ENCODE peak calls at places on chromosomes 6 and 20, in nine cellular contexts. One of them, this sample, is unnamed. For H3K4me1 and H3K27me3, the result is how much of the 10 kb centered on the place peaks cover.

GRCh38 chr20:48242623-48243022 is 457.3 kb upstream of the SULF2 start:
- DNase-seq in body of pancreas: no peak
- DNase-seq in transverse colon: no peak
- DNase-seq in effector memory CD4-positive, alpha-beta T cell: no peak
- DNase-seq in psoas muscle: no peak
- DNase-seq in PC-9: no peak
- DNase-seq in tibial nerve: no peak
- DNase-seq in A673: no peak
- DNase-seq in upper lobe of right lung: no peak
- DNase-seq in this sample: no peak

GRCh38 chr6:116662186-116662585 is 6.4 kb downstream of the ZUP1 start:
- DNase-seq in body of pancreas: no peak
- DNase-seq in psoas muscle: no peak
- DNase-seq in PC-9: no peak
- DNase-seq in upper lobe of right lung: no peak
- DNase-seq in tibial nerve: no peak
- DNase-seq in effector memory CD4-positive, alpha-beta T cell: no peak
- DNase-seq in A673: no peak
- DNase-seq in transverse colon: no peak
- DNase-seq in this sample: no peak

GRCh38 chr6:87698618-87699017 is 3.4 kb downstream of the AKIRIN2 start:
- DNase-seq in effector memory CD4-positive, alpha-beta T cell: no peak
- DNase-seq in psoas muscle: no peak
- DNase-seq in upper lobe of right lung: no peak
- DNase-seq in tibial nerve: no peak
- DNase-seq in transverse colon: no peak
- DNase-seq in body of pancreas: no peak
- DNase-seq in A673: peak
- DNase-seq in PC-9: no peak
- DNase-seq in this sample: no peak

GRCh38 chr20:60036346-60037119 is 78.3 kb downstream of the CDH26 start:
- DNase-seq in psoas muscle: no peak
- DNase-seq in PC-9: no peak
- DNase-seq in effector memory CD4-positive, alpha-beta T cell: no peak
- DNase-seq in upper lobe of right lung: no peak
- DNase-seq in tibial nerve: no peak
- DNase-seq in body of pancreas: no peak
- DNase-seq in transverse colon: no peak
- DNase-seq in A673: no peak
- DNase-seq in this sample: no peak

GRCh38 chr6:169487579-169488205 is 214.1 kb downstream of the WDR27 start:
- DNase-seq in tibial nerve: no peak
- DNase-seq in transverse colon: no peak
- DNase-seq in A673: no peak
- DNase-seq in psoas muscle: no peak
- DNase-seq in upper lobe of right lung: no peak
- DNase-seq in body of pancreas: no peak
- DNase-seq in effector memory CD4-positive, alpha-beta T cell: no peak
- DNase-seq in PC-9: no peak
- DNase-seq in this sample: no peak

GRCh38 chr6:109295109-109295765 is 87.0 kb downstream of the CD164 start:
- DNase-seq in A673: no peak
- DNase-seq in body of pancreas: peak
- DNase-seq in psoas muscle: no peak
- DNase-seq in tibial nerve: no peak
- DNase-seq in upper lobe of right lung: no peak
- DNase-seq in effector memory CD4-positive, alpha-beta T cell: no peak
- DNase-seq in transverse colon: no peak
- DNase-seq in PC-9: no peak
- DNase-seq in this sample: no peak

GRCh38 chr6:99545442-99545841 is 23.0 kb downstream of the CCNC start:
- DNase-seq in psoas muscle: no peak
- DNase-seq in effector memory CD4-positive, alpha-beta T cell: no peak
- DNase-seq in transverse colon: no peak
- DNase-seq in upper lobe of right lung: no peak
- DNase-seq in tibial nerve: no peak
- DNase-seq in PC-9: no peak
- DNase-seq in body of pancreas: no peak
- DNase-seq in A673: no peak
- DNase-seq in this sample: no peak

GRCh38 chr6:151682922-151683321 is 124.6 kb upstream of the ESR1 start:
- DNase-seq in body of pancreas: no peak
- DNase-seq in PC-9: no peak
- DNase-seq in psoas muscle: no peak
- DNase-seq in upper lobe of right lung: no peak
- DNase-seq in tibial nerve: no peak
- DNase-seq in effector memory CD4-positive, alpha-beta T cell: no peak
- DNase-seq in A673: no peak
- DNase-seq in transverse colon: no peak
- DNase-seq in this sample: no peak

GRCh38 chr6:113432729-113433505 is 424.2 kb upstream of the MARCKS start:
- DNase-seq in psoas muscle: no peak
- DNase-seq in A673: no peak
- DNase-seq in upper lobe of right lung: no peak
- DNase-seq in tibial nerve: no peak
- DNase-seq in body of pancreas: no peak
- DNase-seq in transverse colon: no peak
- DNase-seq in effector memory CD4-positive, alpha-beta T cell: no peak
- DNase-seq in PC-9: no peak
- DNase-seq in this sample: no peak

DNA sequence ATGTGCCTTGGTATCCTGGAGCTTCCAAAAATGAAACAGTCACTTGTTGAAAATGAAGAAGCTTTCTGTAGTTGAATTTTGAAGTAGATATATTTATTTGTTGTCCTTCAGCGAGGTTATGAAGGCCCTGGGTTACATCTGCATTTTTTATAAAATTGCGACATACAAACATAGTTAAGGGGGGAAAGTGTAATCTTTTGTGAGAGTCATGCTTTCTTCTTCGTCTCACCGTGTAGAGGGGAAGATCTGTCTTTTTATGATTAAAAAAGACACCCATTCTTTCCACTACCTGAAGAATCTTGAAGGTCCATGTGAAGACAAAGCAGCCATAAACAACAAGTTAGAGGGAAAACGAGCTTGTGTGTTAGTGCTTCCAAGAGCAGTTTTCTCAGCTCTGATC is 37.0 kb downstream of the RREB1 start:
- DNase-seq in psoas muscle: no peak
- DNase-seq in PC-9: no peak
- DNase-seq in upper lobe of right lung: no peak
- DNase-seq in tibial nerve: no peak
- DNase-seq in body of pancreas: no peak
- DNase-seq in A673: no peak
- DNase-seq in effector memory CD4-positive, alpha-beta T cell: no peak
- DNase-seq in transverse colon: no peak
- DNase-seq in this sample: no peak
- H3K4me1 ChIP-seq in psoas muscle: half or more
- H3K4me1 ChIP-seq in PC-9: half or more
- H3K4me1 ChIP-seq in upper lobe of right lung: half or more
- H3K4me1 ChIP-seq in tibial nerve: half or more
- H3K4me1 ChIP-seq in body of pancreas: half or more
- H3K4me1 ChIP-seq in A673: half or more
- H3K4me1 ChIP-seq in effector memory CD4-positive, alpha-beta T cell: under half
- H3K4me1 ChIP-seq in transverse colon: half or more
- H3K4me1 ChIP-seq in this sample: half or more

DNA sequence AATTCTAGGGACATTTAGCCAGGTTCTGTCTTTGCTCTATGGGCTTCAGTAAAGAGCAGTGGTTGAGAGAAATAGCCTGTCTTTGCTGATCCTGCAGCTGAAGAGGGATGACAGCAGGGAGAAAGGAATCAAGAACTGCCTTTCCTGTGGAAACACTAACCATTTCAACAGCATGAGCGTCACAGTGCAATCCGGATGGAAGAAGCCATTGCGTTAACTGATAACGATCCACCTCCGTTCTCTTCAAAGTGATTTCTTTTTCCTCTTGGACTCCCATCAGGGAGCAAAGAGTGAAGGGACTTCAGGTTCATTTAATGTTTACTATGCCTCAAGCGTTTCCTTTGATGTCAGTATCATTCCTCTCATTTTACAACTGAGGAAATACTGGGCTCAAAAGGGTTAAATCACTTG is 35.2 kb upstream of the EEF1E1 start:
- DNase-seq in transverse colon: no peak
- DNase-seq in tibial nerve: no peak
- DNase-seq in effector memory CD4-positive, alpha-beta T cell: no peak
- DNase-seq in psoas muscle: no peak
- DNase-seq in A673: no peak
- DNase-seq in body of pancreas: no peak
- DNase-seq in PC-9: no peak
- DNase-seq in upper lobe of right lung: no peak
- DNase-seq in this sample: no peak
- H3K27me3 ChIP-seq in transverse colon: under half
- H3K27me3 ChIP-seq in tibial nerve: under half
- H3K27me3 ChIP-seq in effector memory CD4-positive, alpha-beta T cell: under half
- H3K27me3 ChIP-seq in psoas muscle: under half
- H3K27me3 ChIP-seq in A673: under half
- H3K27me3 ChIP-seq in body of pancreas: under half
- H3K27me3 ChIP-seq in PC-9: under half
- H3K27me3 ChIP-seq in upper lobe of right lung: under half
- H3K27me3 ChIP-seq in this sample: under half

DNA sequence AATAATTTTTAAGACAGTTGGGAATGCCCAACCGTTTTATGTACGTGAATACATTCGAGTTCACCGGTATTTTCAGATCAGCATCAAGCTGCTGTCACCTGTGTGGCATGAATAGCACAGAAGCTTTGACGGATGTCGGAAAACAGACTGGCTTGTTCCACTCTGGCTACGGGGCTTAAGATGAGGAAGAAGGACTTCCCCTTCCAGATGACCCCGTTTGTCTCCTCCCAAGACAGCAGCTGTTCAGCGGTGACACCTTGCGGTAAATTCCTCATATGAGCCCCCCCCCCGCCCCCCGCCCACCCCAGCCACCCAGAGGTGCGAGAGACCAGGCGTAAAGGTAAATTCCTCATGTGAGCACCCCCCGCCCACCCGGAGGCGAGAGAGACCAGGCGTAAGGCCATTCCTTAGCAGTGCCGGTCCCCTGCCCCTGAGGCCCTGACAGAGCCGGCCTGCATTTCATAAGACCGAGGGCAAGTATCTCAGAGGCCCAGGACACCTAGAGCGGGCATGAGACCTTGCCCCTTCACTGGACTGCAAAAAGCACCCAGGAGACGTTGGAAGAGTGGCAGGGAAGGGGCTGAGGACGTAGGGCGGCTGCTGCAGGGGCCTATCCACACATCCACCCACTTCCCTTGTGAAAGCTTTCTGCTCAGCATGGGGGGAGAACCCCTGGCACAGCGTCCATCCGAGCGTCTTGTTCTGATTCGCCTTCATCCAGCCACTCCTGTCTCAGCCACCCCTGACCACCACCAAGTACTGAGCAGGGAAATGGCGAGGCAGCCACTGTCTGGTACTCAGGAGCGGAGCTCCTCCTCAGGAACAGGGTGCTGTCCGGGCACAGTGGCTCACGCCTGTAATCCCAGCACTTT is 7.3 kb upstream of the PCMTD2 start:
- DNase-seq in A673: no peak
- DNase-seq in PC-9: no peak
- DNase-seq in upper lobe of right lung: peak
- DNase-seq in psoas muscle: no peak
- DNase-seq in body of pancreas: no peak
- DNase-seq in transverse colon: no peak
- DNase-seq in tibial nerve: no peak
- DNase-seq in effector memory CD4-positive, alpha-beta T cell: no peak
- DNase-seq in this sample: no peak
- H3K4me1 ChIP-seq in A673: under half
- H3K4me1 ChIP-seq in PC-9: under half
- H3K4me1 ChIP-seq in upper lobe of right lung: under half
- H3K4me1 ChIP-seq in psoas muscle: under half
- H3K4me1 ChIP-seq in body of pancreas: under half
- H3K4me1 ChIP-seq in transverse colon: under half
- H3K4me1 ChIP-seq in tibial nerve: under half
- H3K4me1 ChIP-seq in effector memory CD4-positive, alpha-beta T cell: under half
- H3K4me1 ChIP-seq in this sample: under half

GRCh38 chr6:28812778-28813569 is 110.8 kb downstream of the TRIM27 start:
- DNase-seq in psoas muscle: no peak
- DNase-seq in tibial nerve: no peak
- DNase-seq in A673: no peak
- DNase-seq in upper lobe of right lung: no peak
- DNase-seq in body of pancreas: no peak
- DNase-seq in PC-9: no peak
- DNase-seq in effector memory CD4-positive, alpha-beta T cell: no peak
- DNase-seq in transverse colon: no peak
- DNase-seq in this sample: no peak

GRCh38 chr6:28816339-28816908 is 107.4 kb downstream of the TRIM27 start:
- DNase-seq in effector memory CD4-positive, alpha-beta T cell: no peak
- DNase-seq in tibial nerve: no peak
- DNase-seq in psoas muscle: no peak
- DNase-seq in PC-9: no peak
- DNase-seq in transverse colon: no peak
- DNase-seq in upper lobe of right lung: no peak
- DNase-seq in A673: no peak
- DNase-seq in body of pancreas: no peak
- DNase-seq in this sample: no peak

GRCh38 chr6:28811873-28812272 is 111.9 kb downstream of the TRIM27 start:
- DNase-seq in effector memory CD4-positive, alpha-beta T cell: no peak
- DNase-seq in upper lobe of right lung: no peak
- DNase-seq in A673: peak
- DNase-seq in tibial nerve: no peak
- DNase-seq in PC-9: no peak
- DNase-seq in body of pancreas: no peak
- DNase-seq in transverse colon: no peak
- DNase-seq in psoas muscle: no peak
- DNase-seq in this sample: no peak

GRCh38 chr6:28816909-28817807 is 106.6 kb downstream of the TRIM27 start:
- DNase-seq in PC-9: peak
- DNase-seq in tibial nerve: no peak
- DNase-seq in transverse colon: no peak
- DNase-seq in upper lobe of right lung: no peak
- DNase-seq in effector memory CD4-positive, alpha-beta T cell: no peak
- DNase-seq in A673: peak
- DNase-seq in body of pancreas: no peak
- DNase-seq in psoas muscle: no peak
- DNase-seq in this sample: no peak

DNA sequence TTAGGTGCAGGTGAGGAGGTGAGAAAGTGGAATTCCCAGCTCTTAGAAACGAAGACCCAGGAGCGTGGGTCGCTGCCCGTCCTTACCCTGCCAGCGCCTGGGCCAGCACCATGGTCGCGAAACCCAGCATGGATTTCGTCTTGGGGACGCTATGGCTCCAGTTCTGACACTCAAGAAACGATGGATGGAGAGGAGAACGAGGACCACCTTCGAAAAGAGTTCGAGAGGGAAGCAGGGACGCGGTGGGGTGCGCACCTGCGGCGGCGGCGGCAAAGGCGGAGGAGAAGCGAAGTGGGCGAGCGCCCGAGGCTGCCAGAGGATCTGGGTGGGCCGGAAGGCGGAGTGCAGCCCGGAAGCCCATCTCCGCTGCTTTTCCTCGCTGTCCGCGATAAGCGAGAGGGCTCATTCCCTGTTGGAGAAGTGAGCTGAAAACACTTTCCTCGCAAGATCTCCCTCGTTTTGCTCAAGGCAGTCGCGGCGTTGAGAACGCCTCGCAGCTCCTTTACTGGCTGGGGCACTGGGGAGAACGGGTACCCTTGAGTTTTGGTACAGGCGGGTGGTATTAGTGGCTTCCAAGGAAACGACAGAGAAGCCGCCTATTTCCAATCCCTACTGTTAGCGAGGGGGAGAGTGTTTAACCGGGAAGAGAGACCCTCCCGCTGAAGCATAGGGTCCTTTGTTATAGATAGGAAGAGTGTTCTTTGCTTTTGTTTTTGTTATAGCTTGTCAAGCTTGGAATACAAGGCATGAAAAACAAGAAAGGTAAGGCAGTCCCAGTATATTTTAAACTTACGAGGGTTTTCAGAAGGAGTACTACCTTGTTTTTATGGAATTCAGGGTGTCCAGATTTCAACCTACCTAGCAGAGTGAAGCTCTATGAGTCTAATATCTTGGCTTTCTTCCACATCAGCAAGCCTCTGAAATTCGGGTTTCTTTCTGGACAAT is 109.5 kb downstream of the TRIM27 start:
- DNase-seq in PC-9: no peak
- DNase-seq in transverse colon: no peak
- DNase-seq in A673: peak
- DNase-seq in body of pancreas: no peak
- DNase-seq in upper lobe of right lung: no peak
- DNase-seq in effector memory CD4-positive, alpha-beta T cell: no peak
- DNase-seq in psoas muscle: no peak
- DNase-seq in tibial nerve: no peak
- DNase-seq in this sample: no peak
- H3K27me3 ChIP-seq in PC-9: under half
- H3K27me3 ChIP-seq in transverse colon: half or more
- H3K27me3 ChIP-seq in A673: under half
- H3K27me3 ChIP-seq in body of pancreas: under half
- H3K27me3 ChIP-seq in upper lobe of right lung: half or more
- H3K27me3 ChIP-seq in effector memory CD4-positive, alpha-beta T cell: half or more
- H3K27me3 ChIP-seq in psoas muscle: under half
- H3K27me3 ChIP-seq in tibial nerve: under half
- H3K27me3 ChIP-seq in this sample: half or more

This sample was measured in left lung.